ENCODE peak calls at places on chromosome 14, in seven cellular contexts. One of them, this sample, is unnamed.

GRCh38 chr14:101900253-101900652 is 64.1 kb upstream of the DYNC1H1 start:
- DNase-seq in right lobe of liver: no peak
- DNase-seq in mucosa of gallbladder: no peak
- DNase-seq in kidney tubule cell: no peak
- DNase-seq in adipocyte: no peak
- DNase-seq in GM10248: no peak
- DNase-seq in NCI-H1105 treated with DMSO at 0.1 percent for 48 hours: no peak
- DNase-seq in this sample: no peak

GRCh38 chr14:71556730-71557129 is 375.5 kb upstream of the RGS6 start:
- DNase-seq in kidney tubule cell: no peak
- DNase-seq in right lobe of liver: no peak
- DNase-seq in adipocyte: no peak
- DNase-seq in mucosa of gallbladder: no peak
- DNase-seq in GM10248: no peak
- DNase-seq in NCI-H1105 treated with DMSO at 0.1 percent for 48 hours: no peak
- DNase-seq in this sample: no peak

GRCh38 chr14:51018521-51018920 is 74.2 kb upstream of the PYGL start:
- DNase-seq in NCI-H1105 treated with DMSO at 0.1 percent for 48 hours: no peak
- DNase-seq in kidney tubule cell: no peak
- DNase-seq in mucosa of gallbladder: no peak
- DNase-seq in adipocyte: peak
- DNase-seq in right lobe of liver: no peak
- DNase-seq in GM10248: no peak
- DNase-seq in this sample: no peak

GRCh38 chr14:55976219-55976618 is 142.0 kb upstream of the PELI2 start:
- DNase-seq in NCI-H1105 treated with DMSO at 0.1 percent for 48 hours: no peak
- DNase-seq in right lobe of liver: no peak
- DNase-seq in kidney tubule cell: peak
- DNase-seq in mucosa of gallbladder: peak
- DNase-seq in adipocyte: no peak
- DNase-seq in GM10248: no peak
- DNase-seq in this sample: no peak

GRCh38 chr14:104281768-104282301 is 143.4 kb downstream of the KIF26A start:
- DNase-seq in mucosa of gallbladder: no peak
- DNase-seq in GM10248: no peak
- DNase-seq in NCI-H1105 treated with DMSO at 0.1 percent for 48 hours: no peak
- DNase-seq in adipocyte: no peak
- DNase-seq in right lobe of liver: peak
- DNase-seq in kidney tubule cell: no peak
- DNase-seq in this sample: no peak

GRCh38 chr14:103232831-103233319 is 101.2 kb upstream of the EIF5 start:
- DNase-seq in GM10248: peak
- DNase-seq in right lobe of liver: no peak
- DNase-seq in adipocyte: no peak
- DNase-seq in mucosa of gallbladder: no peak
- DNase-seq in kidney tubule cell: no peak
- DNase-seq in NCI-H1105 treated with DMSO at 0.1 percent for 48 hours: peak
- DNase-seq in this sample: no peak

GRCh38 chr14:92846162-92846897 is 52.2 kb downstream of the GOLGA5 start:
- DNase-seq in right lobe of liver: no peak
- DNase-seq in mucosa of gallbladder: peak
- DNase-seq in NCI-H1105 treated with DMSO at 0.1 percent for 48 hours: no peak
- DNase-seq in kidney tubule cell: peak
- DNase-seq in adipocyte: peak
- DNase-seq in GM10248: peak
- DNase-seq in this sample: peak

GRCh38 chr14:89399594-89400068 is 17.4 kb downstream of the FOXN3 start:
- DNase-seq in NCI-H1105 treated with DMSO at 0.1 percent for 48 hours: peak
- DNase-seq in right lobe of liver: no peak
- DNase-seq in kidney tubule cell: peak
- DNase-seq in mucosa of gallbladder: no peak
- DNase-seq in adipocyte: peak
- DNase-seq in GM10248: no peak
- DNase-seq in this sample: peak

GRCh38 chr14:37090026-37090425 is 82.4 kb downstream of the SLC25A21 start:
- DNase-seq in adipocyte: peak
- DNase-seq in mucosa of gallbladder: no peak
- DNase-seq in NCI-H1105 treated with DMSO at 0.1 percent for 48 hours: peak
- DNase-seq in right lobe of liver: no peak
- DNase-seq in kidney tubule cell: no peak
- DNase-seq in GM10248: no peak
- DNase-seq in this sample: no peak

GRCh38 chr14:50452979-50453705 is 56.5 kb upstream of the CDKL1 start:
- DNase-seq in adipocyte: peak
- DNase-seq in NCI-H1105 treated with DMSO at 0.1 percent for 48 hours: peak
- DNase-seq in GM10248: no peak
- DNase-seq in right lobe of liver: no peak
- DNase-seq in mucosa of gallbladder: no peak
- DNase-seq in kidney tubule cell: peak
- DNase-seq in this sample: peak

GRCh38 chr14:36426836-36427235 is 93.2 kb downstream of the NKX2-1 start:
- DNase-seq in right lobe of liver: no peak
- DNase-seq in NCI-H1105 treated with DMSO at 0.1 percent for 48 hours: peak
- DNase-seq in mucosa of gallbladder: no peak
- DNase-seq in adipocyte: no peak
- DNase-seq in GM10248: no peak
- DNase-seq in kidney tubule cell: no peak
- DNase-seq in this sample: no peak

GRCh38 chr14:74771409-74771808 is 8.3 kb downstream of the YLPM1 start:
- DNase-seq in mucosa of gallbladder: no peak
- DNase-seq in adipocyte: no peak
- DNase-seq in NCI-H1105 treated with DMSO at 0.1 percent for 48 hours: no peak
- DNase-seq in kidney tubule cell: no peak
- DNase-seq in GM10248: no peak
- DNase-seq in right lobe of liver: no peak
- DNase-seq in this sample: no peak

GRCh38 chr14:83007641-83008237 is 1474.1 kb upstream of the SEL1L start:
- DNase-seq in mucosa of gallbladder: no peak
- DNase-seq in adipocyte: no peak
- DNase-seq in GM10248: no peak
- DNase-seq in NCI-H1105 treated with DMSO at 0.1 percent for 48 hours: no peak
- DNase-seq in kidney tubule cell: no peak
- DNase-seq in right lobe of liver: no peak
- DNase-seq in this sample: no peak

GRCh38 chr14:66476964-66477363 is 9.2 kb upstream of the CCDC196 start:
- DNase-seq in GM10248: no peak
- DNase-seq in mucosa of gallbladder: no peak
- DNase-seq in kidney tubule cell: peak
- DNase-seq in right lobe of liver: no peak
- DNase-seq in adipocyte: peak
- DNase-seq in NCI-H1105 treated with DMSO at 0.1 percent for 48 hours: peak
- DNase-seq in this sample: peak

GRCh38 chr14:89242871-89243270 is 174.2 kb downstream of the FOXN3 start:
- DNase-seq in NCI-H1105 treated with DMSO at 0.1 percent for 48 hours: no peak
- DNase-seq in kidney tubule cell: no peak
- DNase-seq in mucosa of gallbladder: no peak
- DNase-seq in GM10248: no peak
- DNase-seq in adipocyte: no peak
- DNase-seq in right lobe of liver: no peak
- DNase-seq in this sample: no peak

GRCh38 chr14:93199031-93199430 is 7.8 kb downstream of the GON7 start:
- DNase-seq in NCI-H1105 treated with DMSO at 0.1 percent for 48 hours: no peak
- DNase-seq in mucosa of gallbladder: no peak
- DNase-seq in right lobe of liver: no peak
- DNase-seq in adipocyte: no peak
- DNase-seq in kidney tubule cell: no peak
- DNase-seq in GM10248: no peak
- DNase-seq in this sample: no peak

GRCh38 chr14:104435147-104436046 is 144.2 kb upstream of the C14orf180 start:
- DNase-seq in kidney tubule cell: no peak
- DNase-seq in mucosa of gallbladder: no peak
- DNase-seq in right lobe of liver: no peak
- DNase-seq in GM10248: peak
- DNase-seq in NCI-H1105 treated with DMSO at 0.1 percent for 48 hours: no peak
- DNase-seq in adipocyte: no peak
- DNase-seq in this sample: no peak

GRCh38 chr14:51821822-51822221 is 38.6 kb upstream of the GNG2 start:
- DNase-seq in kidney tubule cell: no peak
- DNase-seq in adipocyte: peak
- DNase-seq in right lobe of liver: no peak
- DNase-seq in mucosa of gallbladder: no peak
- DNase-seq in GM10248: no peak
- DNase-seq in NCI-H1105 treated with DMSO at 0.1 percent for 48 hours: no peak
- DNase-seq in this sample: no peak